ENCODE peak calls at places on chromosomes 7 and 10, in nine cellular contexts. One of them, this sample, is unnamed.

GRCh38 chr7:131238260-131238940 is 89.3 kb upstream of the MKLN1 start:
- DNase-seq in tibial artery: no peak
- DNase-seq in AG04449: no peak
- DNase-seq in uterus: no peak
- DNase-seq in sigmoid colon: no peak
- DNase-seq in lower lobe of right lung: no peak
- DNase-seq in choroid plexus epithelial cell: peak
- DNase-seq in GM12865: no peak
- DNase-seq in bronchial epithelial cell: peak
- DNase-seq in this sample: peak

GRCh38 chr7:30751696-30752273 is at the start of gene INMT:
- DNase-seq in tibial artery: peak
- DNase-seq in AG04449: no peak
- DNase-seq in uterus: peak
- DNase-seq in sigmoid colon: no peak
- DNase-seq in lower lobe of right lung: no peak
- DNase-seq in choroid plexus epithelial cell: no peak
- DNase-seq in GM12865: no peak
- DNase-seq in bronchial epithelial cell: no peak
- DNase-seq in this sample: no peak

GRCh38 chr10:96720422-96721206 is at the start of gene PIK3AP1:
- DNase-seq in tibial artery: peak
- DNase-seq in AG04449: no peak
- DNase-seq in uterus: peak
- DNase-seq in sigmoid colon: peak
- DNase-seq in lower lobe of right lung: peak
- DNase-seq in choroid plexus epithelial cell: no peak
- DNase-seq in GM12865: peak
- DNase-seq in bronchial epithelial cell: no peak
- DNase-seq in this sample: no peak

GRCh38 chr7:20403356-20403755 is 72.7 kb downstream of the ITGB8 start:
- DNase-seq in tibial artery: no peak
- DNase-seq in AG04449: no peak
- DNase-seq in uterus: peak
- DNase-seq in sigmoid colon: peak
- DNase-seq in lower lobe of right lung: no peak
- DNase-seq in choroid plexus epithelial cell: peak
- DNase-seq in GM12865: no peak
- DNase-seq in bronchial epithelial cell: no peak
- DNase-seq in this sample: no peak

GRCh38 chr10:3783721-3784432 is 1.1 kb downstream of the KLF6 start:
- DNase-seq in tibial artery: peak
- DNase-seq in AG04449: no peak
- DNase-seq in uterus: peak
- DNase-seq in sigmoid colon: peak
- DNase-seq in lower lobe of right lung: no peak
- DNase-seq in choroid plexus epithelial cell: peak
- DNase-seq in GM12865: peak
- DNase-seq in bronchial epithelial cell: peak
- DNase-seq in this sample: peak

GRCh38 chr10:132345345-132345744 is 13.4 kb downstream of the LRRC27 start:
- DNase-seq in tibial artery: peak
- DNase-seq in AG04449: no peak
- DNase-seq in uterus: no peak
- DNase-seq in sigmoid colon: peak
- DNase-seq in lower lobe of right lung: no peak
- DNase-seq in choroid plexus epithelial cell: no peak
- DNase-seq in GM12865: no peak
- DNase-seq in bronchial epithelial cell: no peak
- DNase-seq in this sample: no peak

GRCh38 chr10:10818082-10818481 is 199.6 kb upstream of the CELF2 start:
- DNase-seq in tibial artery: peak
- DNase-seq in AG04449: peak
- DNase-seq in uterus: peak
- DNase-seq in sigmoid colon: peak
- DNase-seq in lower lobe of right lung: no peak
- DNase-seq in choroid plexus epithelial cell: peak
- DNase-seq in GM12865: no peak
- DNase-seq in bronchial epithelial cell: no peak
- DNase-seq in this sample: no peak

GRCh38 chr7:15837627-15838026 is 151.1 kb upstream of the MEOX2 start:
- DNase-seq in tibial artery: no peak
- DNase-seq in AG04449: no peak
- DNase-seq in uterus: no peak
- DNase-seq in sigmoid colon: no peak
- DNase-seq in lower lobe of right lung: no peak
- DNase-seq in choroid plexus epithelial cell: no peak
- DNase-seq in GM12865: no peak
- DNase-seq in bronchial epithelial cell: no peak
- DNase-seq in this sample: peak

GRCh38 chr7:68613405-68613804 is 984.9 kb upstream of the AUTS2 start:
- DNase-seq in tibial artery: no peak
- DNase-seq in AG04449: no peak
- DNase-seq in uterus: no peak
- DNase-seq in sigmoid colon: no peak
- DNase-seq in lower lobe of right lung: no peak
- DNase-seq in choroid plexus epithelial cell: no peak
- DNase-seq in GM12865: no peak
- DNase-seq in bronchial epithelial cell: no peak
- DNase-seq in this sample: no peak

GRCh38 chr10:101567165-101568006 is 20.7 kb downstream of the POLL start:
- DNase-seq in tibial artery: peak
- DNase-seq in AG04449: no peak
- DNase-seq in uterus: peak
- DNase-seq in sigmoid colon: peak
- DNase-seq in lower lobe of right lung: no peak
- DNase-seq in choroid plexus epithelial cell: no peak
- DNase-seq in GM12865: no peak
- DNase-seq in bronchial epithelial cell: peak
- DNase-seq in this sample: peak

GRCh38 chr7:84073476-84073875 is 121.1 kb downstream of the SEMA3A start:
- DNase-seq in tibial artery: no peak
- DNase-seq in AG04449: no peak
- DNase-seq in uterus: no peak
- DNase-seq in sigmoid colon: no peak
- DNase-seq in lower lobe of right lung: no peak
- DNase-seq in choroid plexus epithelial cell: peak
- DNase-seq in GM12865: no peak
- DNase-seq in bronchial epithelial cell: no peak
- DNase-seq in this sample: no peak

GRCh38 chr7:132437730-132438129 is 138.5 kb downstream of the PLXNA4 start:
- DNase-seq in tibial artery: no peak
- DNase-seq in AG04449: no peak
- DNase-seq in uterus: no peak
- DNase-seq in sigmoid colon: no peak
- DNase-seq in lower lobe of right lung: no peak
- DNase-seq in choroid plexus epithelial cell: no peak
- DNase-seq in GM12865: no peak
- DNase-seq in bronchial epithelial cell: no peak
- DNase-seq in this sample: no peak

GRCh38 chr7:87147500-87147899 is 4.8 kb upstream of the DMTF1 start:
- DNase-seq in tibial artery: no peak
- DNase-seq in AG04449: no peak
- DNase-seq in uterus: no peak
- DNase-seq in sigmoid colon: no peak
- DNase-seq in lower lobe of right lung: no peak
- DNase-seq in choroid plexus epithelial cell: no peak
- DNase-seq in GM12865: no peak
- DNase-seq in bronchial epithelial cell: no peak
- DNase-seq in this sample: peak

GRCh38 chr10:102322914-102323313 is 72.6 kb upstream of the NFKB2 start:
- DNase-seq in tibial artery: no peak
- DNase-seq in AG04449: no peak
- DNase-seq in uterus: no peak
- DNase-seq in sigmoid colon: no peak
- DNase-seq in lower lobe of right lung: no peak
- DNase-seq in choroid plexus epithelial cell: peak
- DNase-seq in GM12865: peak
- DNase-seq in bronchial epithelial cell: no peak
- DNase-seq in this sample: no peak

GRCh38 chr7:520503-521161 is 986 bp upstream of the PDGFA start:
- DNase-seq in tibial artery: no peak
- DNase-seq in AG04449: no peak
- DNase-seq in uterus: peak
- DNase-seq in sigmoid colon: no peak
- DNase-seq in lower lobe of right lung: no peak
- DNase-seq in choroid plexus epithelial cell: no peak
- DNase-seq in GM12865: no peak
- DNase-seq in bronchial epithelial cell: no peak
- DNase-seq in this sample: no peak

GRCh38 chr7:519429-519973 is at the start of gene PDGFA:
- DNase-seq in tibial artery: no peak
- DNase-seq in AG04449: no peak
- DNase-seq in uterus: peak
- DNase-seq in sigmoid colon: no peak
- DNase-seq in lower lobe of right lung: no peak
- DNase-seq in choroid plexus epithelial cell: peak
- DNase-seq in GM12865: no peak
- DNase-seq in bronchial epithelial cell: no peak
- DNase-seq in this sample: peak

GRCh38 chr7:517848-518629 is 1.6 kb downstream of the PDGFA start:
- DNase-seq in tibial artery: peak
- DNase-seq in AG04449: no peak
- DNase-seq in uterus: peak
- DNase-seq in sigmoid colon: peak
- DNase-seq in lower lobe of right lung: peak
- DNase-seq in choroid plexus epithelial cell: peak
- DNase-seq in GM12865: peak
- DNase-seq in bronchial epithelial cell: no peak
- DNase-seq in this sample: peak

GRCh38 chr7:519974-520458 is 370 bp upstream of the PDGFA start:
- DNase-seq in tibial artery: peak
- DNase-seq in AG04449: no peak
- DNase-seq in uterus: peak
- DNase-seq in sigmoid colon: peak
- DNase-seq in lower lobe of right lung: peak
- DNase-seq in choroid plexus epithelial cell: peak
- DNase-seq in GM12865: peak
- DNase-seq in bronchial epithelial cell: no peak
- DNase-seq in this sample: peak

GRCh38 chr7:518630-519428 is 817 bp downstream of the PDGFA start:
- DNase-seq in tibial artery: peak
- DNase-seq in AG04449: no peak
- DNase-seq in uterus: peak
- DNase-seq in sigmoid colon: peak
- DNase-seq in lower lobe of right lung: peak
- DNase-seq in choroid plexus epithelial cell: peak
- DNase-seq in GM12865: peak
- DNase-seq in bronchial epithelial cell: peak
- DNase-seq in this sample: peak
- TF ChIP-seq CTCF in tibial artery: no peak
- TF ChIP-seq CTCF in AG04449: no peak
- TF ChIP-seq CTCF in uterus: no peak
- TF ChIP-seq CTCF in sigmoid colon: no peak
- TF ChIP-seq CTCF in lower lobe of right lung: peak
- TF ChIP-seq CTCF in choroid plexus epithelial cell: no peak
- TF ChIP-seq CTCF in GM12865: no peak
- TF ChIP-seq CTCF in bronchial epithelial cell: no peak
- TF ChIP-seq CTCF in this sample: no peak

GRCh38 chr10:1044964-1045363 is 4.0 kb downstream of the IDI1 start:
- DNase-seq in tibial artery: no peak
- DNase-seq in AG04449: no peak
- DNase-seq in uterus: no peak
- DNase-seq in sigmoid colon: no peak
- DNase-seq in lower lobe of right lung: no peak
- DNase-seq in choroid plexus epithelial cell: no peak
- DNase-seq in GM12865: no peak
- DNase-seq in bronchial epithelial cell: no peak
- DNase-seq in this sample: no peak

GRCh38 chr10:1041514-1041913 is 7.4 kb downstream of the IDI1 start:
- DNase-seq in tibial artery: no peak
- DNase-seq in AG04449: no peak
- DNase-seq in uterus: no peak
- DNase-seq in sigmoid colon: no peak
- DNase-seq in lower lobe of right lung: no peak
- DNase-seq in choroid plexus epithelial cell: no peak
- DNase-seq in GM12865: no peak
- DNase-seq in bronchial epithelial cell: no peak
- DNase-seq in this sample: no peak

GRCh38 chr10:1043532-1043995 is 5.4 kb downstream of the IDI1 start:
- DNase-seq in tibial artery: no peak
- DNase-seq in AG04449: no peak
- DNase-seq in uterus: no peak
- DNase-seq in sigmoid colon: no peak
- DNase-seq in lower lobe of right lung: peak
- DNase-seq in choroid plexus epithelial cell: no peak
- DNase-seq in GM12865: peak
- DNase-seq in bronchial epithelial cell: no peak
- DNase-seq in this sample: no peak

GRCh38 chr10:1045415-1045814 is 3.5 kb downstream of the IDI1 start:
- DNase-seq in tibial artery: no peak
- DNase-seq in AG04449: no peak
- DNase-seq in uterus: no peak
- DNase-seq in sigmoid colon: no peak
- DNase-seq in lower lobe of right lung: no peak
- DNase-seq in choroid plexus epithelial cell: no peak
- DNase-seq in GM12865: no peak
- DNase-seq in bronchial epithelial cell: no peak
- DNase-seq in this sample: no peak

GRCh38 chr10:1044146-1044545 is 4.8 kb downstream of the IDI1 start:
- DNase-seq in tibial artery: no peak
- DNase-seq in AG04449: no peak
- DNase-seq in uterus: no peak
- DNase-seq in sigmoid colon: no peak
- DNase-seq in lower lobe of right lung: no peak
- DNase-seq in choroid plexus epithelial cell: no peak
- DNase-seq in GM12865: peak
- DNase-seq in bronchial epithelial cell: no peak
- DNase-seq in this sample: no peak
- H3K4me3 ChIP-seq in tibial artery: no peak
- H3K4me3 ChIP-seq in AG04449: no peak
- H3K4me3 ChIP-seq in uterus: no peak
- H3K4me3 ChIP-seq in sigmoid colon: no peak
- H3K4me3 ChIP-seq in lower lobe of right lung: peak
- H3K4me3 ChIP-seq in choroid plexus epithelial cell: no peak
- H3K4me3 ChIP-seq in GM12865: peak
- H3K4me3 ChIP-seq in bronchial epithelial cell: no peak
- H3K4me3 ChIP-seq in this sample: no peak

GRCh38 chr10:108249940-108250339 is 1085.4 kb upstream of the SORCS1 start:
- DNase-seq in tibial artery: no peak
- DNase-seq in AG04449: no peak
- DNase-seq in uterus: no peak
- DNase-seq in sigmoid colon: no peak
- DNase-seq in lower lobe of right lung: no peak
- DNase-seq in choroid plexus epithelial cell: no peak
- DNase-seq in GM12865: peak
- DNase-seq in bronchial epithelial cell: no peak
- DNase-seq in this sample: no peak
- TF ChIP-seq CTCF in tibial artery: no peak
- TF ChIP-seq CTCF in AG04449: no peak
- TF ChIP-seq CTCF in uterus: no peak
- TF ChIP-seq CTCF in sigmoid colon: no peak
- TF ChIP-seq CTCF in lower lobe of right lung: no peak
- TF ChIP-seq CTCF in choroid plexus epithelial cell: no peak
- TF ChIP-seq CTCF in GM12865: peak
- TF ChIP-seq CTCF in bronchial epithelial cell: peak
- TF ChIP-seq CTCF in this sample: no peak

DNA sequence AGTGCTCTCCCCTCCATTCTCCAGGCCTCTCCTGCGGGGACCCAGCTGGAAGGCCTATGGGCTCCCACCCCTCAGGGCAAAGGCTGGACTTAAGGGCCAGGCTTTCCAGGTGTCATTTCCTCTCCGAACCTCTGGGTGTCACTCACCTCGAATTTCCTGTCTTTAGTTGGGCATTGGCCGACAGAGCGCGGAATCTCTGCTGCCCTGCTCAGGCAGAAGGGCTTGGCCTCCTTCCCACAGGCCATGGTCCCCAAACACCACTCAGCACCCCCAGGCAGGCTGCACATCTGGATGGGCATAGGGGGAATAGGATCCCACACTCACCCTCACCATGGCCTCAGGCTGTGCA is 212.9 kb downstream of the CCSER2 start:
- DNase-seq in tibial artery: no peak
- DNase-seq in AG04449: no peak
- DNase-seq in uterus: no peak
- DNase-seq in sigmoid colon: no peak
- DNase-seq in lower lobe of right lung: no peak
- DNase-seq in choroid plexus epithelial cell: peak
- DNase-seq in GM12865: peak
- DNase-seq in bronchial epithelial cell: no peak
- DNase-seq in this sample: no peak
- H3K4me3 ChIP-seq in tibial artery: no peak
- H3K4me3 ChIP-seq in AG04449: no peak
- H3K4me3 ChIP-seq in uterus: no peak
- H3K4me3 ChIP-seq in sigmoid colon: peak
- H3K4me3 ChIP-seq in lower lobe of right lung: peak
- H3K4me3 ChIP-seq in choroid plexus epithelial cell: no peak
- H3K4me3 ChIP-seq in GM12865: no peak
- H3K4me3 ChIP-seq in bronchial epithelial cell: no peak
- H3K4me3 ChIP-seq in this sample: no peak